ENCODE peak calls at places on chromosomes 12 and 14, in four cellular contexts. W, E, L and I are unnamed samples. For H3K36me3, the result is how much of the 10 kb centered on the place peaks cover.

GRCh38 chr14:56122306-56122705 is 4.1 kb downstream of the PELI2 start:
- DNase-seq in W (no peak), E (no peak), L (no peak), I (no peak)

GRCh38 chr12:3556716-3557115 is 65.7 kb downstream of the PRMT8 start:
- DNase-seq in W (no peak), E (no peak), L (no peak), I (no peak)

GRCh38 chr14:100408350-100409015 is 85.3 kb downstream of the SLC25A47 start:
- DNase-seq in W (no peak), E (no peak), L (no peak), I (no peak)

GRCh38 chr12:69129014-69129413 is 110.4 kb upstream of the CPSF6 start:
- DNase-seq in W (no peak), E (no peak), L (no peak), I (no peak)

GRCh38 chr12:23707270-23707669 is 242.2 kb downstream of the SOX5 start:
- DNase-seq in W (no peak), E (no peak), L (no peak), I (no peak)

GRCh38 chr14:51513281-51513680 is 138.4 kb upstream of the FRMD6 start:
- DNase-seq in W (no peak), E (no peak), L (no peak), I (no peak)

GRCh38 chr12:99386907-99387306 is 260.6 kb upstream of the GARIN6 start:
- DNase-seq in W (peak), E (no peak), L (no peak), I (peak)

GRCh38 chr14:88233915-88234314 is 89.2 kb downstream of the KCNK10 start:
- DNase-seq in W (peak), E (peak), L (no peak), I (no peak)

DNA sequence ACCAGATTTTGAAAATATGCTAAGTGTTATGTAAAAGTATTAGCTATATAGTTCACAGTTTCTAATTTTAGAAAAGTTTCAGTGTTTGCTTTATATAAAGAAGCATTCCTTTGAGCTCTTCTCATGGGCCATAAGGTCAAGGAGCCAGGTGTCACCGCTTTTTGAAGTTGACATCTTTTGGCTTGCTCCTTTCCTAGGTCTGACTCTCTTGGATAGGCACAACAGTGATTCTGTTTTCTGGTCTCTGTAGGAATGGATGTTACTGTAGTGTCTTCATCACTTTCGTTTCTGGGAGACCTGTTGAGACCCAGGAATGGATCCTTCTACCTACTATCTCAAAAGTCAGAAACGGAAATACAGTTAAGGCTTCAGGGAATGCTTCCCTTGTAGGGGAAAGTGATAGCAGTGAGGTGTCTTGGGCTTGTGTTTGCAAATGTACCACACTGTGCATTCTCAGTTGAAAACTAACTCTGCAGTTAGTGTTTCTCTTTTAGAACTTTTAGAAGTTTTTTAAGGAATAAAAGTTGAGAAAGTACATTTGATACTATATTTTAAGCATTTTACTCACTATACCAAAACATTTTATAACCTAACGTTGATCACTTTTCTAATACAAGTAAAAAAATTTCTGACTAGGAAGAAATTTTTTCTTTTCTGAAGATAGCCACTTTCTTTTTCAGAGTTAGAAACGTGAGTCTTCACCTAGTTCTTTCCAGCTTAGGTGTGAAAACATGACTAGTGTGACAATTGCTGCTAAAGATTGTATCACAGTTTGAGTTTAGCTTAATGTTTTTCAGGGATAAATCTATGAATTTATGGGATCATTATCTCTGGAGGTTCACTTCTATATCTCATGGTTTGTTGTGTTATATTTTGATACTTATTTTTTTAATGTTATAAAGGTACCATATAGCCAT is 20.8 kb downstream of the VRK1 start:
- DNase-seq in W (no peak), E (no peak), L (no peak), I (no peak)
- H3K4me3 ChIP-seq in W (no peak), E (no peak), L (no peak), I (no peak)

GRCh38 chr12:131740626-131741025 is 29.7 kb downstream of the SFSWAP start:
- DNase-seq in W (no peak), E (no peak), L (no peak), I (no peak)
- H3K36me3 ChIP-seq in W (half or more), E (under half), L (under half), I (under half)

GRCh38 chr12:6354539-6355393 is 12.9 kb upstream of the TNFRSF1A start:
- DNase-seq in W (no peak), E (no peak), L (no peak), I (no peak)

GRCh38 chr12:6360080-6360571 is 15.2 kb downstream of the SCNN1A start:
- DNase-seq in W (no peak), E (no peak), L (no peak), I (no peak)

GRCh38 chr12:6355491-6356373 is 13.9 kb upstream of the TNFRSF1A start:
- DNase-seq in W (no peak), E (peak), L (no peak), I (no peak)

GRCh38 chr12:6358886-6359285 is 16.5 kb downstream of the SCNN1A start:
- DNase-seq in W (no peak), E (no peak), L (no peak), I (no peak)

DNA sequence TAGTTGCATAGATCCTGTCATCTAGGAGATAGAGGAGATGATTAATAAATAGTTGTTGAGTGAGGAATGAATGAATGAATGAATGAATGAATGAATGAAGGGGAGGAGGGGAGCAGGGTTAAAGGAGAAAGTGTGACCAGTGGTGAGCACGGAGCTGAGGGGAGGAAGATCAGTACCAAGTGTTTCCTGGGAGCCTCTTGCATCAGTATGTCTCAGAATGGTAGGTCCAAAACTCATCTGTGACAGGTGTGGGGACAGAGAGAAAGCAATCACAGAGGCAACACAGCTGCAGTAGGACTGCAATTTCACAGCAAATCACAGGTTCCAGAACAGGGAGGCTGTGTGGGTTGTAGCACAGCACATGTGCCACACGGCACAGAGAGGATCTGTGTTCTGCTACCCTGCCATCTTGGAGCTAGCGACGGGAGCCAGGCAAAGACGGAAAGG is 14.5 kb upstream of the TNFRSF1A start:
- DNase-seq in W (no peak), E (no peak), L (no peak), I (no peak)
- H3K4me2 ChIP-seq in W (no peak), E (no peak), L (no peak), I (no peak)

GRCh38 chr12:77609016-77609415 is 221.7 kb upstream of the NAV3 start:
- DNase-seq in W (no peak), E (no peak), L (no peak), I (no peak)
- H3K4me3 ChIP-seq in W (no peak), E (no peak), L (no peak), I (no peak)

DNA sequence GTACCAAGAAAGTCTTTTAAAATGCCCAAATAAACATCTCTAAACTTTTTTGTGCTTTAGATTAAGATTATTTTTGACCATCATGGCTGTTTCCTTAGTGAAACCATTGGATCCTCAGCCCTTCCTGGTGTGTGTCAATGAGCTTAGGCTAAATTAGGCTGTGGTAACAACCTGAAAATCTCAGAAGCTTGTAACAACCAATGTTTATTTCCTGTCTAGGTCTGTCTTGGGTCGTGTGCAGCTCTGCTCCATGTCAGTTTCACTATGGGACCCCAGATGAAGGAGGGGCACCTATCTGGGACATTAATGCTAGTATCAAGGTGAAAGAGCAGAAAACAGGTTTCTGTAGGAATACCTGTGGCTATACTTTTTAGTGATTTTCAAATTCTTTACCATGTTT is 49.9 kb downstream of the KCNMB4 start:
- DNase-seq in W (no peak), E (no peak), L (no peak), I (no peak)
- H3K36me3 ChIP-seq in W (under half), E (under half), L (under half), I (under half)

GRCh38 chr12:122137229-122137628 is 36.8 kb downstream of the IL31 start:
- DNase-seq in W (no peak), E (no peak), L (no peak), I (no peak)
- H3K4me2 ChIP-seq in W (no peak), E (peak), L (no peak), I (no peak)

DNA sequence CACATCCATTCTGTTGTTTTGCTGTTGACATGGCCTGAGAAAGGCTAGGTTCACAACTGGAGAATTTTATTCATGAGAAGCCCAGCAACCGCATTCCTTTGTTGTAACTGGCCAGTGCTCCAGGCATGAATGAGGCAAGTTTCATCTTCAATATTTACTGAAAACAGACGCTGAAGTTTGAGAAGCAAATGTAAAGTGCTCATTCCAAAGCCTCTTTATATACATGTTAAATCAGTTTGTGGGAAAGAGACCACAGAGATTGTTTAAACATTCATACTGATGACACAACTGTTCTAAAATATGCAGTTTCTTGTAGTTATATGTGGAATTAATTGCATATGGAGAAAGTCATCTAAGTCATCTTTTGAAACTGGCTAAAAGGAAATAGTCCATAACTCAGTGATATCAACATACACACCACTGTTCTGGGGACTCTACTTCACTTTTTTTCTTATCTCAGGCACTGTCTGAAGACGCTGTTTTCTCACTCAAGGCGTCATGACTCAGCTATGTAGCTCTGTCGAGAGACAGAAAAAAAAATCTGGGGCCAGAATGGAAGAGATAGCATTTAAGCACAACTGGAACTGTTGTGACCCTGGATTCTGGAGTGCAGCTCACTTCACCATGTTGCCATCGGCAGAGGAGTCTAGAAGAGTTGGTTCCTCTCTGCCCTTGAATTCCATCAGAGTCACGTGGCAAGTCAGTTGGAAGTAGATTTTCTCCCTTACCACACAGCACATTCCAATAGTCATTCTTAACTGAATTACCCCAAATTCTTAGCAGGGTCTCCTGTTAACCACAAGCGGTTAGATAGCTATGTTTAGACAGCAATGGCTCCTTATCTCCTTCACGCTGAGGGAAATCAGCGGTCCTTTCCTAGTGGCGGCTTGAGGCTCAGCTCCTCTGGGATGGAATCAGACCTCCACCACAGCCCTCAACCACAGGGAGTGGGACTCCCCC is 258.4 kb upstream of the HMGA2 start:
- DNase-seq in W (no peak), E (no peak), L (no peak), I (no peak)
- H3K4me3 ChIP-seq in W (peak), E (no peak), L (no peak), I (no peak)